ENCODE peak calls at places on chromosomes 11 and 22, in four cellular contexts. W, F, V and I are unnamed samples.

GRCh38 chr11:94473177-94473799 is 20.4 kb downstream of the MRE11 start:
- DNase-seq in V (no peak), F (no peak), W (no peak), I (peak)

GRCh38 chr11:100849009-100849913 is 162.2 kb downstream of the ARHGAP42 start:
- DNase-seq in W (no peak), F (no peak), V (no peak), I (no peak)

GRCh38 chr11:3138178-3139085 is 26.7 kb downstream of the OSBPL5 start:
- DNase-seq in V (peak), F (no peak), W (no peak), I (no peak)

GRCh38 chr22:31343235-31344191 is 2.6 kb downstream of the PATZ1 start:
- DNase-seq in V (peak), W (peak), F (peak), I (peak)

GRCh38 chr22:33426451-33426850 is 368.3 kb upstream of the SYN3 start:
- DNase-seq in W (no peak), F (no peak), V (no peak), I (no peak)

GRCh38 chr11:121106812-121107211 is 5.8 kb downstream of the TECTA start:
- DNase-seq in W (no peak), V (no peak), F (no peak), I (no peak)

GRCh38 chr11:117146521-117146920 is 2.4 kb downstream of the PAFAH1B2 start:
- DNase-seq in F (no peak), V (no peak), W (no peak), I (no peak)

GRCh38 chr11:976431-977160 is 50.9 kb downstream of the AP2A2 start:
- DNase-seq in F (no peak), V (no peak), W (peak), I (no peak)

GRCh38 chr11:43931717-43932039 is 10.8 kb upstream of the C11orf96 start:
- DNase-seq in F (no peak), V (no peak), W (no peak), I (no peak)

DNA sequence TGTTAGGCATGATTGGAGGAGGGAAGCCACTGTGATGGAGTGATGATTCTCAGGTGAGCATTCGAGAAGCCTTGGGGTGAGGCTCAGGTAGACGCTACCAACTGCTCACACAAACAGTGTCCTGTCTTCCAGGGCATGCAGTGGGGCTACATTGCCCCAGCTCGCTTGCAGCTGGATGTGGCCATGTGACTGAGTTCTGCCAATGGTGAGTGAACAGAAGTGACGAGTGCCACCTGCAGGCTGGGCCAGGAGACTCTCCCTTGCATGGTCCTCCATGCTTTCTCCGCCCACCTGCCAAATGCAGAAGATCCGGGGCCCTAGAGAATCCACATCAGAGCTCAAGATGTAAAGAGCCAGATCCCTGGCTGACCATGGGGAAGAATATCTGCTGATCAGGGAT is 195.9 kb downstream of the BCR start:
- DNase-seq in F (no peak), W (peak), V (peak), I (peak)
- TF ChIP-seq CTCF in F (no peak), W (peak), V (peak), I (peak)

GRCh38 chr11:72075109-72075508 is 5.2 kb downstream of the NUMA1 start:
- DNase-seq in F (no peak), W (no peak), V (peak), I (no peak)
- TF ChIP-seq CTCF in F (no peak), W (peak), V (peak), I (peak)

GRCh38 chr11:122756417-122756816 is 81.9 kb upstream of the CRTAM start:
- DNase-seq in F (no peak), V (no peak), W (no peak), I (peak)
- TF ChIP-seq CTCF in F (no peak), V (no peak), W (no peak), I (peak)

GRCh38 chr11:11621881-11622706 is at the start of gene GALNT18:
- DNase-seq in V (peak), F (peak), W (peak), I (peak)

GRCh38 chr11:11620251-11620965 is 1.4 kb downstream of the GALNT18 start:
- DNase-seq in F (peak), W (peak), V (peak), I (peak)

GRCh38 chr11:11620966-11621880 is 582 bp downstream of the GALNT18 start:
- DNase-seq in V (peak), W (peak), F (peak), I (peak)

GRCh38 chr11:11622772-11623531 is 1.1 kb upstream of the GALNT18 start:
- DNase-seq in V (no peak), W (no peak), F (no peak), I (no peak)

DNA sequence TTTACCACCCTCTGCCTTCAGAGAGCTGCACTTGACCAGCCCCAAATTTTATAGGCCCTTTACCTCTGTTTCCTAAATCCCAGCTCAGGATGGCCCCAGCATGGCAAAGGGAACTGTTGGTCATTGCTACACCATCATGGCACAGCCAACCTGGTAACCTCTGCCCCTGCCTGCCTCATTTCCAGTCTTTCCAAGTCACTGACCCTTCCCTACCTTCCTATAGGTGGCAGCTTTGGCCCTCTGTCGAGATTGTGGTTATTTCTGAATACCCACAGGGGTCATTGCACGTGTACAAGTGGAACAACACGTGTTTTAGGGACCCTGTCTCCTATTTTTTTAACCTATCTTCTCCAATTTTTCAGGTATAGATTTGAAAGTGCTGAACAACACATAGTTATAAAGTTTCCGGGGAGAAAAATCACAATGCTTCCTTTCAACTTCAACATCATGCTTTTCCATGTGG is 2.8 kb downstream of the GALNT18 start:
- DNase-seq in F (no peak), W (no peak), V (peak), I (no peak)
- TF ChIP-seq CTCF in F (peak), W (no peak), V (peak), I (no peak)

DNA sequence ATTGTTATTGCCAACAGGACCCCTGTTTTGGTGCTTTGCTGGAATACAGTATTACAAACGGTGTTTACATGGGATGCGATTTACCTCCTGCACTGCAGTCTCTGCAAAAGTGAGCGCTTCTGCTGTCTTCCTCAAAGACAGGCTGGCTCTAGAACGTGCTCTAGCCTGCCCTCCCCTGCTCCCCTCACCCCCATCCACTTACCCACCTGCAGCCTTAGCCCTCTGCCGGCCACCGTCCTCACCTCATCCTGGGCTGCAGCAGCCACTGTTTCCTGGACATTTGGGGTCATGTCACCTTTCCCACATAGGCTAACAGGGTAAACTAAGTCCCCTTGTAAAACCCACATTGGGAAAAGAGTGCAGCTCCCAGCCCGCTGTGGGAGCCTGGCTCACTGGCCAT is 9.6 kb upstream of the PANX2 start:
- DNase-seq in V (no peak), F (no peak), W (no peak), I (no peak)
- TF ChIP-seq CTCF in V (no peak), F (no peak), W (no peak), I (no peak)

GRCh38 chr11:68116126-68116525 is 5.1 kb downstream of the CHKA start:
- DNase-seq in W (no peak), F (no peak), V (no peak), I (no peak)

GRCh38 chr11:68115285-68115684 is 5.9 kb downstream of the CHKA start:
- DNase-seq in F (no peak), W (no peak), V (no peak), I (no peak)

GRCh38 chr11:68118753-68119448 is 2.3 kb downstream of the CHKA start:
- DNase-seq in V (no peak), W (no peak), F (no peak), I (peak)

GRCh38 chr11:68117896-68118470 is 3.2 kb downstream of the CHKA start:
- DNase-seq in F (no peak), W (no peak), V (no peak), I (no peak)

GRCh38 chr11:68116892-68117435 is 4.2 kb downstream of the CHKA start:
- DNase-seq in F (no peak), W (no peak), V (no peak), I (no peak)
- TF ChIP-seq CTCF in F (no peak), W (no peak), V (no peak), I (no peak)

GRCh38 chr11:64489831-64490441 is 101.1 kb upstream of the SLC22A12 start:
- DNase-seq in V (peak), F (peak), W (peak), I (peak)
- TF ChIP-seq CTCF in V (peak), F (peak), W (peak), I (peak)

GRCh38 chr11:129279326-129280026 is 87.4 kb upstream of the ARHGAP32 start:
- DNase-seq in F (peak), W (peak), V (peak), I (peak)
- TF ChIP-seq CTCF in F (peak), W (no peak), V (peak), I (no peak)

DNA sequence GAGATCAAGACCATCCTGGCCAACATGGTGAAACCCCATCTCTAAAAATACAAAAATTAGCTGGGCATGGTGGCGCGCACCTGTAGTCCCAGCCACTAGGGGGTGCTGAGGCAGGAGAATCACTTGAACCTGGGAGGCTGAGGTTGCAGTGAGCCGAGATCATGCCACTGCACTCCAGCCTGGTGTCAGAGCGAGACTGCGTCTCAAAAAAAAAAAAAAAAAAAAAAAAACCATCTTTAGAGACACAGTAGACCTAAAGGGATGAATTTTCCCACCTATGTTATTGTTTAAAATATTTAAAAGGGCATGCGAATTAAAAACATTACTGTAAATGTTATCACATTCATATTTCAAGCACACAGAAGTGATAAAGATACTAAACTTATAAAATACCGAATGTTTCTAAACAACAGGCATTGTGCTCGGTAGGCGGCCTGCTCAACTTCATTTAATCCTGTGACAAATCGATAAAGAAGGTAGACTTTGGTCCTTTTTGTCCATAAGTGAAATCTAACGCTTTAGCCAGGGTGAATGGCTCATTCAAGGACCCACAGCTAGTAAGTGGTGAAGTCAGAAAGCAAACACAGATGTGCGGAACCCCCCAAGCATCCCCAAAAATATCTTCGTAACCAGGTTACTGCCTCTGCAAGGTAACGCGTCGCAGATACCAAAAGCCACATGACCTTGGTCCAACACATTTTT is 16.1 kb downstream of the NCAPD3 start:
- DNase-seq in W (no peak), F (no peak), V (peak), I (no peak)
- TF ChIP-seq CTCF in W (peak), F (peak), V (peak), I (peak)

GRCh38 chr11:63906087-63906486 is 10.9 kb downstream of the RCOR2 start:
- DNase-seq in V (no peak), F (no peak), W (no peak), I (no peak)

GRCh38 chr11:63907808-63908530 is 9.0 kb downstream of the RCOR2 start:
- DNase-seq in F (no peak), V (peak), W (no peak), I (no peak)

GRCh38 chr11:63905179-63905578 is 11.8 kb downstream of the RCOR2 start:
- DNase-seq in W (no peak), V (no peak), F (no peak), I (no peak)

GRCh38 chr11:63907063-63907462 is 9.9 kb downstream of the RCOR2 start:
- DNase-seq in V (no peak), W (no peak), F (no peak), I (no peak)

DNA sequence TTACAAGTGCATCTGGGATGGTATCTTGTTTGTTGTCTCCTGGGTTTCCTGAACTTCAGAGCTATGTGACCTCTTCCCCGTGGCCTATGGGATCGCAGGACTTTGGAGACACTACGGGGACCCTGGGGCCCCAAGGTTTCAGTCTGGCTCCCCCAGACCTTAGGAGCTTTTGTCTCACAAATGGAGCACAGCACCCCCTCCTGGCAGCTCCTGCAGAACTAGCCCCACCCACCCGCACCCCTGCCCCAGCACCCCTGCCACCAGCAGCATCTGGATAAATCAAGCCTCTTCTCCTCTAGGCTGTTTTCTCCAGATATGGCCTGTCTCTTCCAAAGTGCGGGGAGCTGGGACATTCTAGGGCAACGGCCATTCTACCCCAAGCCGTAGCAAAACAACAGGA is 10.4 kb downstream of the RCOR2 start:
- DNase-seq in F (no peak), W (no peak), V (peak), I (no peak)
- TF ChIP-seq CTCF in F (no peak), W (no peak), V (peak), I (no peak)